ENCODE peak calls at places on chromosome 10, in six cellular contexts. U is psoas muscle; O is GM23248; F is H1; Y is CD4-positive, CD25-positive, alpha-beta regulatory T cell; H is foreskin keratinocyte. X is an unnamed sample.

GRCh38 chr10:98410759-98411158 is 4.2 kb downstream of the PYROXD2 start:
- DNase-seq in O (no peak), F (no peak), U (no peak), H (no peak), Y (no peak), X (no peak)

GRCh38 chr10:29554660-29555059 is 80.1 kb downstream of the SVIL start:
- DNase-seq in H (no peak), O (peak; percentile 69), U (no peak), F (no peak), Y (no peak), X (no peak)

GRCh38 chr10:72353028-72353962 is 1.4 kb downstream of the DNAJB12 start:
- DNase-seq in U (no peak), O (peak; percentile 71), F (no peak), Y (no peak), H (peak; percentile 32), X (no peak)

GRCh38 chr10:79445708-79446450 is 455 bp upstream of the ZCCHC24 start:
- DNase-seq in Y (peak; percentile 93), O (peak; percentile 99), F (peak; percentile 94), H (peak; percentile 95), U (peak; percentile 99), X (peak; percentile 74)

GRCh38 chr10:19891429-19891828 is 75.2 kb downstream of the PLXDC2 start:
- DNase-seq in U (no peak), Y (no peak), H (no peak), O (no peak), F (no peak), X (no peak)

GRCh38 chr10:12144538-12144937 is 15.1 kb downstream of the SEC61A2 start:
- DNase-seq in F (no peak), H (no peak), U (no peak), O (no peak), Y (no peak), X (no peak)

GRCh38 chr10:11512596-11512995 is 98.9 kb downstream of the USP6NL start:
- DNase-seq in O (no peak), Y (no peak), U (no peak), F (no peak), H (no peak), X (no peak)

GRCh38 chr10:84334806-84335205 is 6.4 kb downstream of the CCSER2 start:
- DNase-seq in H (no peak), F (no peak), O (no peak), Y (no peak), U (no peak), X (no peak)

GRCh38 chr10:49605177-49605938 is 4.8 kb upstream of the SLC18A3 start:
- DNase-seq in U (no peak), F (peak; percentile 23), H (no peak), O (no peak), Y (no peak), X (peak; percentile 33)

GRCh38 chr10:76080406-76080805 is 649.0 kb downstream of the LRMDA start:
- DNase-seq in U (no peak), Y (no peak), H (no peak), F (no peak), O (peak; percentile 39), X (no peak)

GRCh38 chr10:118754132-118754555 is 626 bp downstream of the CACUL1 start:
- DNase-seq in Y (peak; percentile 24), U (peak; percentile 48), F (peak; percentile 69), H (peak; percentile 40), O (peak; percentile 63), X (no peak)

GRCh38 chr10:71516890-71517289 is 120.2 kb downstream of the CDH23 start:
- DNase-seq in O (no peak), H (no peak), Y (no peak), U (no peak), F (no peak), X (no peak)

GRCh38 chr10:31526681-31527080 is 207.7 kb downstream of the ZEB1 start:
- DNase-seq in H (no peak), O (peak; percentile 26), F (no peak), U (peak; percentile 18), Y (no peak), X (no peak)

GRCh38 chr10:28940158-28940888 is 263.0 kb downstream of the BAMBI start:
- DNase-seq in Y (no peak), H (no peak), U (no peak), F (no peak), O (no peak), X (no peak)

GRCh38 chr10:7423521-7423920 is 12.7 kb upstream of the SFMBT2 start:
- DNase-seq in O (no peak), H (no peak), Y (no peak), U (no peak), F (no peak), X (no peak)

GRCh38 chr10:98016781-98017475 is 13.5 kb downstream of the CRTAC1 start:
- DNase-seq in Y (no peak), H (no peak), U (no peak), F (peak; percentile 26), O (no peak), X (no peak)

GRCh38 chr10:112898540-112899395 is 51.3 kb upstream of the TCF7L2 start:
- DNase-seq in H (peak; percentile 41), U (no peak), F (peak; percentile 85), Y (no peak), O (peak; percentile 60), X (no peak)

GRCh38 chr10:46308666-46309450 is 22.1 kb downstream of the ANTXRL start:
- DNase-seq in F (no peak), O (no peak), Y (no peak), H (no peak), U (no peak), X (no peak)

GRCh38 chr10:57694956-57695605 is 572.6 kb downstream of the IPMK start:
- DNase-seq in U (no peak), O (peak; percentile 44), H (peak; percentile 33), Y (no peak), F (no peak), X (no peak)

GRCh38 chr10:123009105-123009805 is 449 bp downstream of the ACADSB start:
- DNase-seq in U (peak; percentile 24), O (peak; percentile 31), F (no peak), Y (peak; percentile 8), H (peak; percentile 9), X (no peak)

GRCh38 chr10:8054498-8055407 is at the start of gene GATA3:
- DNase-seq in Y (peak; percentile 79), O (peak; percentile 46), H (peak; percentile 79), F (peak; percentile 75), U (peak; percentile 61), X (peak; percentile 82)

GRCh38 chr10:91198781-91199180 is 21.7 kb upstream of the PCGF5 start:
- DNase-seq in U (no peak), Y (no peak), H (no peak), O (peak; percentile 88), F (no peak), X (no peak)

DNA sequence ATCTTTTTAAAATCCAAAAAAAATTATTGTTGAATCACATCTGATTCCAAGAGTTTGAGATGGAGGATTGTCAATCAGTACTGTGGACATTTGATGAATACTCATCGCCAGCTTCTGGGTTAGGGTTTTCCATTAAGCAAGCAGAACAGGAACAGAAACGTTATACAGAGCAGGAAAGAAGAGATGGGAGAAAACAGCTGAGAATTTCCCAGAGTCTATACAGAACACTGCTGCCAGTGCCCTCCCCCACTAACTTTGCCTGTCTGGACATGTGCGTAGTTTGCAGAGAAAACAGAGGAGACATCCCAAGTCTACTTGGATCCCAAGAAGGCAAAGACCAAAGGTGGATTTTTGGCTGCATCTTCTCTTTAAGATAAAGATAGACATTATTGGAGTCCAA is 19.0 kb downstream of the C10orf90 start:
- DNase-seq in O (no peak), H (no peak), Y (no peak), U (no peak), F (no peak), X (no peak)
- H3K27ac ChIP-seq in O (no peak overlapping the region), H (no peak overlapping the region), Y (no peak overlapping the region), U (no peak overlapping the region), F (no peak overlapping the region), X (no peak overlapping the region)

GRCh38 chr10:22711373-22711772 is 3.0 kb downstream of the PIP4K2A start:
- DNase-seq in Y (no peak), O (no peak), U (no peak), F (no peak), H (no peak), X (no peak)

GRCh38 chr10:22712959-22713852 is 1.2 kb downstream of the PIP4K2A start:
- DNase-seq in H (peak; percentile 36), F (no peak), O (peak; percentile 66), Y (peak; percentile 39), U (peak; percentile 21), X (no peak)

GRCh38 chr10:22708772-22709171 is 5.6 kb downstream of the PIP4K2A start:
- DNase-seq in H (no peak), O (no peak), F (no peak), U (no peak), Y (no peak), X (no peak)

GRCh38 chr10:22712246-22712958 is 2.0 kb downstream of the PIP4K2A start:
- DNase-seq in F (no peak), Y (no peak), O (peak; percentile 74), U (no peak), H (peak; percentile 1), X (no peak)

DNA sequence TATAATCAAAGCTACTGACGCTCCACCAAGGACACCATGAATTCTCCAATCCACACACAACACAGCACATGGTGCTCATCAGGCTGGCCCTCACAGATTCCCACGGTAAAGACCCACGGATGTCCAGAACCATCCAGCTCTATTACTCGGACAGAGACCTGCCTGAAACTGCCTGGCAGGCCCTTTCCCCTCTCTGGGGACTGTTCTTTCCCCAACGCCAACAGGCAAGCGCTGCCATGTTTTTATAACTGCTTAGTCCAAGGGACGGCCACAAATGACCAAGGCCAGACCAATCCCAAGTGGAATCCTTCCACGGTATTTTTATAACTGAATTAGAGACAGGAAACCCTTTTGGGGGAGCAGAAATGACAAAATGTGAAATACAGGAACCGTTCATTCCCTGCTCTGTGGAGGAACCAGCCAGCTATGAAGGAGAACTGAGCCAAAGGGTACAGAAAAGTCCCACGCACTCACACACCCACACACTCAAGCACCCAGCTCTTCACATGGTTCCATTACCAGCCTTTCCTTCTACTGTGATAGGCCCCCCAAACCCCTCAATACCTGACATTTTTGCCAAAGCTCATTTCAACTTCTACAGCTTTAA is 4.1 kb downstream of the PIP4K2A start:
- DNase-seq in Y (no peak), U (no peak), H (no peak), F (no peak), O (no peak), X (no peak)
- H3K27ac ChIP-seq in Y (peak overlapping the region; percentile 45), U (no peak overlapping the region), H (no peak overlapping the region), F (peak overlapping the region; percentile 51), O (no peak overlapping the region), X (no peak overlapping the region)

GRCh38 chr10:3887404-3887803 is 102.4 kb upstream of the KLF6 start:
- DNase-seq in H (no peak), Y (no peak), O (peak; percentile 47), U (peak; percentile 34), F (no peak), X (no peak)

GRCh38 chr10:3882855-3883254 is 97.8 kb upstream of the KLF6 start:
- DNase-seq in H (no peak), U (no peak), F (no peak), O (no peak), Y (no peak), X (no peak)

GRCh38 chr10:3886666-3887251 is 101.8 kb upstream of the KLF6 start:
- DNase-seq in F (no peak), U (peak; percentile 38), Y (no peak), H (peak; percentile 98), O (peak; percentile 94), X (peak; percentile 60)

GRCh38 chr10:3887885-3888476 is 103.0 kb upstream of the KLF6 start:
- DNase-seq in H (peak; percentile 99), F (no peak), O (peak; percentile 97), U (peak; percentile 47), Y (peak; percentile 66), X (peak; percentile 92)

GRCh38 chr10:3886191-3886590 is 101.2 kb upstream of the KLF6 start:
- DNase-seq in F (peak; percentile 63), O (peak; percentile 86), U (peak; percentile 38), Y (no peak), H (no peak), X (no peak)
- H3K27ac ChIP-seq in F (no peak overlapping the region), O (peak overlapping the region; percentile 99), U (peak overlapping the region; percentile 80), Y (no peak overlapping the region), H (peak overlapping the region; percentile 99), X (peak overlapping the region; percentile 89)

GRCh38 chr10:99525897-99526296 is 6.8 kb upstream of the NKX2-3 start:
- DNase-seq in F (no peak), Y (no peak), H (no peak), U (no peak), O (no peak), X (no peak)
- H3K27ac ChIP-seq in F (no peak overlapping the region), Y (no peak overlapping the region), H (no peak overlapping the region), U (no peak overlapping the region), O (no peak overlapping the region), X (no peak overlapping the region)

X was measured in epithelial cell of prostate.